ENCODE peak calls at places on chromosomes 13 and 19, in ten cellular contexts. K, V, T, S, F, R, Y, G, O and P are unnamed samples.
A peak's percentile ranks its signal among the peaks of the same experiment; 100 is the strongest.

GRCh38 chr13:23794267-23795161 is 94.7 kb downstream of the MIPEP start:
- DNase-seq in T (no peak), Y (peak; percentile 85), R (no peak), F (peak; percentile 32), G (no peak), V (no peak), S (peak; percentile 84), K (peak; percentile 24), O (no peak), P (no peak)

GRCh38 chr19:38713865-38714264 is 30.4 kb downstream of the CAPN12 start:
- DNase-seq in R (no peak), F (no peak), K (no peak), S (no peak), V (no peak), O (no peak), G (no peak), T (no peak), Y (no peak), P (no peak)

GRCh38 chr13:100620792-100621191 is 32.2 kb upstream of the GGACT start:
- DNase-seq in F (no peak), R (no peak), Y (no peak), G (no peak), K (no peak), V (no peak), O (no peak), S (no peak), T (no peak), P (no peak)

GRCh38 chr19:18401580-18402112 is 4.2 kb upstream of the LRRC25 start:
- DNase-seq in F (peak; percentile 96), K (peak; percentile 62), R (no peak), T (peak; percentile 85), V (no peak), G (peak; percentile 57), Y (peak; percentile 69), O (peak; percentile 80), S (peak; percentile 84), P (no peak)

GRCh38 chr19:11481777-11482383 is 1.0 kb upstream of the ELAVL3 start:
- DNase-seq in T (peak; percentile 90), G (peak; percentile 76), V (no peak), K (peak; percentile 77), O (peak; percentile 79), Y (peak; percentile 85), R (peak; percentile 46), F (peak; percentile 93), S (peak; percentile 86), P (peak; percentile 99)

GRCh38 chr13:37395544-37395943 is 203.0 kb downstream of the POSTN start:
- DNase-seq in F (no peak), S (no peak), R (no peak), O (no peak), Y (peak; percentile 8), K (no peak), G (no peak), V (no peak), T (no peak), P (no peak)

GRCh38 chr13:75258159-75258782 is 223.7 kb downstream of the TBC1D4 start:
- DNase-seq in S (peak; percentile 52), V (no peak), G (no peak), K (no peak), Y (peak; percentile 55), T (peak; percentile 33), R (no peak), F (peak; percentile 16), O (no peak), P (no peak)

GRCh38 chr13:100984349-100984748 is 309.8 kb upstream of the TMTC4 start:
- DNase-seq in K (no peak), T (no peak), S (no peak), O (no peak), R (no peak), G (no peak), Y (no peak), V (no peak), F (no peak), P (no peak)

GRCh38 chr13:35256459-35257148 is 219.9 kb downstream of the MAB21L1 start:
- DNase-seq in V (no peak), F (no peak), O (no peak), Y (no peak), S (no peak), K (no peak), R (no peak), T (no peak), G (no peak), P (no peak)

GRCh38 chr13:27969073-27969865 is at the start of gene CDX2:
- DNase-seq in Y (no peak), R (no peak), O (peak; percentile 37), F (no peak), K (no peak), V (no peak), T (peak; percentile 16), S (no peak), G (no peak), P (no peak)

GRCh38 chr13:111521030-111521429 is 200.6 kb downstream of the TEX29 start:
- DNase-seq in V (no peak), T (no peak), Y (no peak), G (no peak), R (no peak), K (no peak), S (no peak), F (no peak), O (no peak), P (peak; percentile 20)

GRCh38 chr19:36420961-36421748 is 2.7 kb upstream of the ZFP82 start:
- DNase-seq in V (no peak), T (no peak), R (peak; percentile 30), K (peak; percentile 35), Y (peak; percentile 27), F (no peak), G (peak; percentile 18), O (no peak), S (peak; percentile 53), P (peak; percentile 14)

DNA sequence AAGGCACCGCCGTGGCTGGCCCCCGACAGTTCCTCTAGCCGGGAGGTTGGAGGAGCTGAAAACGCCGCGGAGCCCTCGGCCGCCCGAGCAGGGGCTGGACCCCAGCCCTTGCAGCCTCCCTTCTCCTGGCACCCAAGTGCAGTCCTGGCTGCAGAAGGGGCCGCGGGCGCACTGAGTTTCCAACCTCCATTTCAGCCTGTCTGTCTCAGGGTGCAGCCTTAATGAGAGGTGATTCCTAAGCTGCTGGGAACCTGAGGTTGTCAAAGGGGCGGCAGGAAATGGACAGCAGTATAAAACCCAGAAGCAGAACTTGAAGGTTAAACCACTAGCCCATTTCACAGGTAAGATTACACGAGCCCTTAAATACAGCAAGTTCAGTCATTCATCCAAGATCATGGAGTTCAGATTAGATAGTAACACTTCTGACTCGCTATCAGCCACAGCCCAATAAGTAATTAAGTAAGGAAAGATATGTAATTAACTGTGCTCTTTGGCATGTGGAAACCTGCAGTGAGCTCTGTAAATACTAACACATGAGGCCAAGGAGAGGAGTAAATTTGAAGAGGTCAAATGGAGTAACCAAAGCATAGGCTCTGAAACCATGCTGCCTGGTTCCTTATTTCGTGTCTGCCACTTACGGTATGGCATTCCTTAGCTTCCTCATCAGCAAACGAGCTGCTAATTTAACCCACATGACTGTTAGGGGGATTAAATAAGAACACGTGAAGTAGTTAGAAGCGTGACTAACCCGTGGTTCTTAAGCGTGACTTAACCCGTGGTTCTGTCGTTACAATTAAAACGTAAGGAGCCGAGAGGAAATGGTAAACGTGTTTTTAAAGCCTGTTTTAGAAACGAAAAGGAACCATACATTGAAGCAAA is 682 bp downstream of the SETDB2 start:
- DNase-seq in K (no peak), V (no peak), G (no peak), Y (peak; percentile 68), R (peak; percentile 17), O (no peak), T (peak; percentile 25), S (peak; percentile 91), F (peak; percentile 86), P (no peak)
- H3K4me3 ChIP-seq in K (peak overlapping the region; percentile 93), V (peak overlapping the region; percentile 93), G (peak overlapping the region; percentile 80), Y (peak overlapping the region; percentile 66), R (peak overlapping the region; percentile 34), O (peak overlapping the region; percentile 75), T (peak overlapping the region; percentile 83), S (peak overlapping the region; percentile 93), F (peak overlapping the region; percentile 82), P (peak overlapping the region; percentile 93)

GRCh38 chr13:45851171-45851889 is at the start of gene SIAH3:
- DNase-seq in Y (no peak), V (no peak), K (peak; percentile 51), R (no peak), T (peak; percentile 2), O (no peak), S (peak; percentile 11), F (no peak), G (no peak), P (peak; percentile 56)
- H3K4me3 ChIP-seq in Y (no peak within 1 kb of the TSS), V (peak within 1 kb of the TSS; percentile 37), K (peak within 1 kb of the TSS; percentile 55), R (no peak within 1 kb of the TSS), T (peak within 1 kb of the TSS; percentile 34), O (peak within 1 kb of the TSS; percentile 53), S (peak within 1 kb of the TSS; percentile 4), F (no peak within 1 kb of the TSS), G (peak within 1 kb of the TSS; percentile 63), P (peak within 1 kb of the TSS; percentile 53)

GRCh38 chr19:27796073-27796472 is 1416.9 kb downstream of the UQCRFS1 start:
- DNase-seq in V (no peak), S (no peak), R (no peak), O (no peak), T (no peak), F (no peak), Y (no peak), K (no peak), G (no peak), P (no peak)

GRCh38 chr19:27796540-27796939 is 1416.4 kb downstream of the UQCRFS1 start:
- DNase-seq in S (no peak), Y (no peak), R (no peak), F (no peak), V (no peak), O (no peak), T (no peak), K (no peak), G (no peak), P (no peak)

GRCh38 chr19:27793644-27794443 is 1419.1 kb downstream of the UQCRFS1 start:
- DNase-seq in Y (peak; percentile 93), O (peak; percentile 95), R (peak; percentile 94), S (peak; percentile 93), T (peak; percentile 99), G (peak; percentile 94), K (peak; percentile 95), F (peak; percentile 95), V (peak; percentile 81), P (peak; percentile 96)

GRCh38 chr19:27794444-27795042 is 1418.4 kb downstream of the UQCRFS1 start:
- DNase-seq in Y (peak; percentile 47), O (no peak), K (peak; percentile 39), R (peak; percentile 2), V (no peak), S (peak; percentile 34), T (no peak), F (peak; percentile 31), G (no peak), P (no peak)

GRCh38 chr19:27795369-27795768 is 1417.6 kb downstream of the UQCRFS1 start:
- DNase-seq in F (no peak), R (no peak), Y (no peak), T (no peak), G (no peak), S (no peak), O (no peak), V (no peak), K (no peak), P (no peak)
- H3K4me3 ChIP-seq in F (peak overlapping the region; percentile 84), R (no peak overlapping the region), Y (no peak overlapping the region), T (peak overlapping the region; percentile 81), G (no peak overlapping the region), S (peak overlapping the region; percentile 6), O (no peak overlapping the region), V (peak overlapping the region; percentile 79), K (no peak overlapping the region), P (no peak overlapping the region)

GRCh38 chr13:102033719-102034446 is 368.0 kb downstream of the FGF14 start:
- DNase-seq in Y (no peak), R (no peak), F (no peak), K (no peak), S (no peak), O (no peak), V (no peak), T (no peak), G (no peak), P (no peak)
- H3K4me3 ChIP-seq in Y (no peak overlapping the region), R (no peak overlapping the region), F (no peak overlapping the region), K (no peak overlapping the region), S (no peak overlapping the region), O (no peak overlapping the region), V (no peak overlapping the region), T (no peak overlapping the region), G (no peak overlapping the region), P (no peak overlapping the region)